ENCODE peak calls at places on chromosomes 5 and 9, in eight cellular contexts. Y is IMR-90; T is GM12865; S is CD8-positive, alpha-beta T cell; A is ovary; P is mammary epithelial cell; N is astrocyte of the spinal cord; O is pancreas. V is an unnamed sample.

GRCh38 chr9:121498487-121499176 is 1.0 kb downstream of the GGTA1 start:
- DNase-seq in Y (peak), P (peak), N (peak), S (no peak), A (peak), O (peak), T (no peak), V (peak)

GRCh38 chr9:77215874-77216273 is 38.5 kb downstream of the VPS13A start:
- DNase-seq in O (no peak), T (no peak), S (no peak), P (no peak), N (peak), Y (peak), A (no peak), V (peak)

GRCh38 chr5:30401479-30402058 is 791.9 kb upstream of the CDH6 start:
- DNase-seq in N (peak), P (peak), O (no peak), Y (peak), T (peak), S (no peak), A (no peak), V (no peak)

GRCh38 chr9:127049581-127049980 is 72.9 kb downstream of the ANGPTL2 start:
- DNase-seq in O (no peak), A (no peak), N (no peak), T (no peak), S (no peak), Y (peak), P (no peak), V (no peak)

GRCh38 chr5:164728733-164729132 is 1223.3 kb downstream of the MAT2B start:
- DNase-seq in S (no peak), T (no peak), N (no peak), Y (no peak), P (no peak), A (no peak), O (no peak), V (no peak)

GRCh38 chr5:156383510-156383909 is 56.5 kb downstream of the SGCD start:
- DNase-seq in Y (peak), S (no peak), A (no peak), T (no peak), N (peak), P (no peak), O (no peak), V (peak)

GRCh38 chr5:167642779-167643517 is 648.5 kb upstream of the WWC1 start:
- DNase-seq in A (no peak), T (no peak), P (peak), N (peak), S (no peak), Y (peak), O (no peak), V (peak)

GRCh38 chr5:93497101-93497500 is 83.9 kb downstream of the NR2F1-AS1 start:
- DNase-seq in S (no peak), N (peak), T (no peak), O (no peak), P (no peak), A (no peak), Y (peak), V (peak)

GRCh38 chr5:38554860-38555259 is 1.6 kb downstream of the LIFR start:
- DNase-seq in P (no peak), A (no peak), O (no peak), N (no peak), T (no peak), S (no peak), Y (no peak), V (no peak)
- H3K4me3 ChIP-seq in P (no peak), A (peak), O (no peak), N (peak), T (no peak), S (no peak), Y (peak), V (peak)

GRCh38 chr9:19642256-19642655 is 146.6 kb downstream of the SLC24A2 start:
- DNase-seq in P (no peak), Y (no peak), O (no peak), A (no peak), T (peak), S (no peak), N (no peak), V (no peak)

GRCh38 chr9:19637084-19637483 is 151.8 kb downstream of the SLC24A2 start:
- DNase-seq in N (no peak), P (no peak), Y (no peak), S (no peak), O (no peak), A (no peak), T (no peak), V (no peak)

GRCh38 chr9:19640023-19640422 is 148.8 kb downstream of the SLC24A2 start:
- DNase-seq in T (no peak), P (no peak), A (no peak), N (no peak), O (no peak), S (no peak), Y (no peak), V (no peak)

GRCh38 chr9:19643875-19644274 is 145.0 kb downstream of the SLC24A2 start:
- DNase-seq in T (no peak), P (peak), N (no peak), S (no peak), O (no peak), Y (no peak), A (no peak), V (no peak)

GRCh38 chr9:19641046-19641445 is 147.8 kb downstream of the SLC24A2 start:
- DNase-seq in Y (no peak), N (no peak), O (no peak), T (peak), S (no peak), A (no peak), P (no peak), V (no peak)
- TF ChIP-seq CTCF in Y (no peak), N (no peak), O (no peak), T (peak), S (no peak), A (no peak), P (no peak), V (no peak)

GRCh38 chr9:79224672-79225433 is 346.9 kb upstream of the TLE4 start:
- DNase-seq in O (no peak), S (no peak), P (peak), Y (peak), A (no peak), T (no peak), N (peak), V (peak)

GRCh38 chr9:79222483-79222882 is 349.3 kb upstream of the TLE4 start:
- DNase-seq in S (no peak), A (no peak), Y (no peak), O (no peak), P (no peak), T (no peak), N (no peak), V (peak)

GRCh38 chr9:79221084-79221483 is 350.7 kb upstream of the TLE4 start:
- DNase-seq in O (no peak), P (peak), S (no peak), Y (peak), N (peak), T (no peak), A (no peak), V (peak)

GRCh38 chr9:79220246-79220645 is 351.5 kb upstream of the TLE4 start:
- DNase-seq in P (no peak), S (no peak), T (no peak), Y (no peak), A (no peak), N (no peak), O (no peak), V (no peak)

GRCh38 chr9:79220666-79221065 is 351.1 kb upstream of the TLE4 start:
- DNase-seq in S (no peak), N (peak), O (no peak), T (no peak), P (no peak), Y (peak), A (no peak), V (peak)
- H3K4me3 ChIP-seq in S (no peak), N (no peak), O (no peak), T (no peak), P (no peak), Y (no peak), A (no peak), V (no peak)

GRCh38 chr9:123356851-123357747 is 1.1 kb downstream of the CRB2 start:
- DNase-seq in S (no peak), N (no peak), Y (no peak), O (no peak), P (no peak), T (no peak), A (no peak), V (no peak)

GRCh38 chr9:123355761-123356520 is at the start of gene CRB2:
- DNase-seq in O (no peak), N (no peak), S (no peak), Y (no peak), T (no peak), A (no peak), P (no peak), V (peak)

GRCh38 chr9:123353041-123353440 is 3.0 kb upstream of the CRB2 start:
- DNase-seq in S (no peak), O (no peak), A (no peak), T (no peak), Y (no peak), P (no peak), N (no peak), V (no peak)

GRCh38 chr9:123354806-123355508 is 1.0 kb upstream of the CRB2 start:
- DNase-seq in Y (no peak), S (no peak), A (no peak), O (no peak), T (no peak), P (peak), N (no peak), V (no peak)

DNA sequence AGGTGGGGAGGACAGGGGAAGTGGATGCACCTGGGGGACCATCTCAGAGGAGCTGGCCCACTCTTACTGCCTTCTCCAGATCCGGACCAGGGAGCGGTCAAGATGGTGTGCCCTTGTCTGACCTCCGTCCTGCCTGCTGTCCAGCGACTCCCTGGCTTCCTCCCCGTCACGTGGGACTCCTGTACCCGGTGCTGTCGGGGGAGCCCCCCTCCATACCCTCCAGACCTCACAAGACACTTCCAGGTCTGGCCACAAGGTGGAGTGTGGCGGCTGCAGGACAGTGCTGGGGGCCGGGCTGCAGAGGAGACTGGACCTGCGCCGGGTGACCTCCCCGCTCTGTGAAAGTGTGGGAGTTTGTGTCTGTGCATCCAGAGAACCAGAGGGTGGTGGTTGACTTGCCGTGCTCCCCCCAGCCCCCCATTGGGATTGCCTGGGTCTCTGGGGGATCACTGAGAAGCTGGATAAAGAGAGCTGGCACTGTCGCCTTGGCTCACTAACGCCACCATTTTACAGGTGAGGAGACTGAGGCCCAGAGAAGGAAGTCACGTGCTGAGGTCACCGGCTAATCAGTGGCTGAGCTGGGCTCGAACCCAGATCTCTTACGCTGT is 1.9 kb upstream of the CRB2 start:
- DNase-seq in S (peak), T (peak), O (no peak), P (peak), N (peak), Y (peak), A (peak), V (peak)
- TF ChIP-seq CTCF in S (peak), T (peak), O (peak), P (peak), N (peak), Y (peak), A (peak), V (peak)

DNA sequence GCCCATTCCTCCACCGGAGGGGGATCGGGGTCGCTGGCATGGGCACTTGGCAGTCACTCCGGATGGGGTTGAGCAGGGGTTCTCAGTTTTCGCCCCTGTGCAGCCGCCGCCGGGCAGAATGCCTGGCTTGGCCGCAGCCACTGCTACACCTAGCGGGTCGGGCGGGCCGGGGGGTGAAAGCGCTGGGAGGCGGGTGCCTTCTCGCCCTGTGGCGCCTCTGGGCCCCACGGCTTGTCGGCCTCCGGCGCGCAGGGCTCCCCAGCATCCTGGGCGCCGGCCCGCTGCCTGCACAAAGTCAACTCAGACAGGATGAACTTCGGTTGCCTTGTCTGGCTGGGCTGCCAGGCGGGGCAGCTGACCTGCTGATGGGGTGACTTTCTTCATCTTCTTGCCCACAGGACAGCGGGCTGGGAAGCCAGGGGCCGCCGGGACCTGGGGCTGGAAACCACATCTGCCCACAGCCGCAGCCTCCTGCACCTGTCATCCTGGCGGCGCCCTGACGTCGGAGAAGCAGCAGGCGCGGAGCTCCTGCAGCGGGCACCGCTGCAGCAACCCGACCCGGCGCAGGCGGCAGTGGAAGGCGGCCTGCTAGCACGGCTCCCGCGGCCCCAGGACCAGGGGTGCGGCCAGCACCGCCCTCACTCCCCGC is 1.2 kb upstream of the ANKRD18A start:
- DNase-seq in Y (no peak), T (no peak), O (peak), N (peak), S (no peak), P (peak), A (no peak), V (no peak)
- H3K4me3 ChIP-seq in Y (no peak), T (peak), O (peak), N (peak), S (peak), P (peak), A (no peak), V (no peak)

GRCh38 chr5:175567954-175568353 is 89.6 kb downstream of the SFXN1 start:
- DNase-seq in T (peak), S (no peak), P (no peak), Y (no peak), O (no peak), N (no peak), A (no peak), V (no peak)
- TF ChIP-seq CTCF in T (no peak), S (no peak), P (no peak), Y (no peak), O (no peak), N (no peak), A (no peak), V (no peak)

GRCh38 chr9:30995951-30996738 is 1388.3 kb upstream of the ACO1 start:
- DNase-seq in O (no peak), N (no peak), T (no peak), A (no peak), Y (no peak), P (no peak), S (no peak), V (peak)
- H3K4me3 ChIP-seq in O (no peak), N (no peak), T (no peak), A (no peak), Y (no peak), P (no peak), S (no peak), V (no peak)